ENCODE peak calls at places on chromosomes 1 and 21, in ten cellular contexts. I is activated T-cell treated with anti-CD3 and anti-CD28 coated beads for 1 hour; L is foreskin keratinocyte; G is Calu3; V is KG1; E is psoas muscle; W is adrenal gland; F is iPS DF 6.9; K is activated CD8-positive, alpha-beta memory T cell treated with anti-CD3 and anti-CD28 coated beads for 4 hours; P is occipital lobe. C is an unnamed sample.

GRCh38 chr1:94068096-94068830 is 52.7 kb downstream of the ABCA4 start:
- DNase-seq in E (no peak), V (no peak), L (no peak), F (no peak), I (no peak), P (no peak), G (peak), W (peak), K (no peak), C (no peak)

GRCh38 chr1:43545686-43546387 is 15.2 kb downstream of the PTPRF start:
- DNase-seq in E (peak), L (no peak), G (peak), I (no peak), P (peak), W (peak), V (no peak), F (peak), K (no peak), C (peak)

GRCh38 chr21:36987845-36988244 is 18.7 kb upstream of the RIPPLY3 start:
- DNase-seq in I (no peak), W (no peak), F (no peak), P (no peak), K (no peak), E (no peak), L (no peak), V (no peak), G (no peak), C (no peak)

GRCh38 chr1:207917086-207917485 is 6.2 kb upstream of the CD34 start:
- DNase-seq in W (no peak), F (no peak), P (no peak), K (no peak), L (no peak), I (no peak), E (peak), G (no peak), V (no peak), C (no peak)

GRCh38 chr1:212752934-212753497 is 38.6 kb downstream of the NSL1 start:
- DNase-seq in W (no peak), F (no peak), V (no peak), I (no peak), L (no peak), K (no peak), G (no peak), P (no peak), E (no peak), C (no peak)

GRCh38 chr21:42032968-42033367 is 22.8 kb upstream of the ZBTB21 start:
- DNase-seq in E (no peak), G (no peak), F (no peak), P (no peak), W (no peak), L (no peak), I (no peak), K (no peak), V (no peak), C (no peak)

GRCh38 chr1:35266306-35266705 is 2.2 kb upstream of the ZMYM4 start:
- DNase-seq in P (no peak), G (no peak), L (no peak), W (no peak), F (no peak), V (no peak), I (no peak), E (no peak), K (no peak), C (no peak)

GRCh38 chr1:220430059-220430458 is 97.9 kb upstream of the MARK1 start:
- DNase-seq in K (no peak), L (peak), W (no peak), E (no peak), I (no peak), F (no peak), G (peak), P (no peak), V (no peak), C (peak)

GRCh38 chr1:29156543-29157268 is 25.0 kb downstream of the SRSF4 start:
- DNase-seq in I (no peak), V (no peak), G (no peak), K (no peak), E (no peak), P (no peak), W (peak), L (no peak), F (no peak), C (no peak)